ENCODE peak calls at places on chromosome 19, in ten cellular contexts. Q is mammary epithelial cell; J is esophagus squamous epithelium; H is brain microvascular endothelial cell; E is effector memory CD4-positive, alpha-beta T cell; C is cardiac muscle cell; T is hepatocyte; V is heart right ventricle; G is H1; P is CD4-positive, CD25-positive, alpha-beta regulatory T cell. O is an unnamed sample. For H3K27me3, the result is how much of the 10 kb centered on the place peaks cover.

GRCh38 chr19:40802300-40803169 is 3.5 kb downstream of the EGLN2 start:
- DNase-seq in Q (no peak), J (no peak), H (no peak), E (no peak), C (peak), T (no peak), V (peak), G (no peak), P (no peak), O (peak)

GRCh38 chr19:16509141-16510061 is 13.2 kb downstream of the C19orf44 start:
- DNase-seq in Q (peak), J (no peak), H (no peak), E (no peak), C (peak), T (no peak), V (no peak), G (no peak), P (no peak), O (peak)

GRCh38 chr19:6276447-6276846 is 3.3 kb downstream of the MLLT1 start:
- DNase-seq in Q (no peak), J (no peak), H (peak), E (no peak), C (peak), T (peak), V (peak), G (no peak), P (no peak), O (peak)

GRCh38 chr19:35236638-35237400 is 8.3 kb upstream of the FAM187B start:
- DNase-seq in Q (peak), J (no peak), H (no peak), E (no peak), C (no peak), T (no peak), V (no peak), G (no peak), P (no peak), O (no peak)

GRCh38 chr19:1492474-1493006 is 1.6 kb downstream of the REEP6 start:
- DNase-seq in Q (no peak), J (no peak), H (no peak), E (no peak), C (no peak), T (peak), V (no peak), G (no peak), P (no peak), O (no peak)

GRCh38 chr19:48552406-48553322 is 692 bp downstream of the SULT2B1 start:
- DNase-seq in Q (peak), J (no peak), H (no peak), E (no peak), C (no peak), T (no peak), V (no peak), G (no peak), P (no peak), O (no peak)

GRCh38 chr19:33796164-33797100 is at the start of gene KCTD15:
- DNase-seq in Q (peak), J (no peak), H (no peak), E (no peak), C (peak), T (peak), V (peak), G (peak), P (no peak), O (peak)

GRCh38 chr19:47761566-47761965 is 16.2 kb downstream of the NOP53 start:
- DNase-seq in Q (no peak), J (no peak), H (no peak), E (no peak), C (no peak), T (no peak), V (no peak), G (no peak), P (no peak), O (no peak)

GRCh38 chr19:33394006-33394722 is 20.7 kb downstream of the CEBPG start:
- DNase-seq in Q (peak), J (no peak), H (peak), E (no peak), C (peak), T (no peak), V (peak), G (no peak), P (no peak), O (peak)

GRCh38 chr19:42068756-42069571 is 1.0 kb downstream of the GRIK5 start:
- DNase-seq in Q (no peak), J (no peak), H (no peak), E (no peak), C (no peak), T (no peak), V (no peak), G (peak), P (no peak), O (no peak)

GRCh38 chr19:55086730-55087541 is 11.3 kb downstream of the EPS8L1 start:
- DNase-seq in Q (no peak), J (no peak), H (peak), E (peak), C (peak), T (peak), V (peak), G (peak), P (peak), O (peak)

GRCh38 chr19:45527731-45528130 is 20.5 kb downstream of the VASP start:
- DNase-seq in Q (no peak), J (no peak), H (no peak), E (no peak), C (no peak), T (no peak), V (no peak), G (no peak), P (no peak), O (no peak)

GRCh38 chr19:6417713-6418561 is 6.7 kb downstream of the KHSRP start:
- DNase-seq in Q (no peak), J (no peak), H (no peak), E (no peak), C (peak), T (no peak), V (no peak), G (peak), P (no peak), O (peak)

GRCh38 chr19:12365094-12365371 is 450 bp downstream of the ZNF442 start:
- DNase-seq in Q (peak), J (no peak), H (peak), E (no peak), C (peak), T (no peak), V (no peak), G (no peak), P (no peak), O (no peak)

GRCh38 chr19:35673121-35673804 is 6.9 kb downstream of the UPK1A start:
- DNase-seq in Q (peak), J (no peak), H (peak), E (peak), C (peak), T (peak), V (peak), G (peak), P (no peak), O (peak)

GRCh38 chr19:334296-335071 is 10.1 kb downstream of the MIER2 start:
- DNase-seq in Q (no peak), J (no peak), H (no peak), E (no peak), C (no peak), T (no peak), V (no peak), G (no peak), P (no peak), O (no peak)

DNA sequence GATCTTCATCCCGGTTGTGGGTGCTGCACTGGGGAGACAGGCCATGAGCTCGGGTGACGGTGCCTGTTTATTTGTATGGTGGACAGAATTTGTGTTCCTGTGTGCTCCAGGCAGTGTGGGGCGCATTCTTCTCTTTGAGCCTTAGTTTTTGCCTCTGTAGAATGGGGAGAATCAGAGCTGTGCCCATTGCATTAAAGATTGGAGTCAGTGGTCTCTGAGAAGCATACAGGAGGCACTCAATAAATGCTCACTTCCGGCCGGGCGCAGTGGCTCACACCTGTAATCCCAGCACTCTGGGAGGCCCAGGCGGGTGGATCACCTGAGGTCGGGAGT is 23.0 kb downstream of the NFIC start:
- DNase-seq in Q (no peak), J (no peak), H (no peak), E (no peak), C (no peak), T (no peak), V (no peak), G (no peak), P (no peak), O (no peak)
- H3K27ac ChIP-seq in Q (no peak), J (peak), H (no peak), E (no peak), C (peak), T (no peak), V (no peak), G (no peak), P (no peak), O (peak)

DNA sequence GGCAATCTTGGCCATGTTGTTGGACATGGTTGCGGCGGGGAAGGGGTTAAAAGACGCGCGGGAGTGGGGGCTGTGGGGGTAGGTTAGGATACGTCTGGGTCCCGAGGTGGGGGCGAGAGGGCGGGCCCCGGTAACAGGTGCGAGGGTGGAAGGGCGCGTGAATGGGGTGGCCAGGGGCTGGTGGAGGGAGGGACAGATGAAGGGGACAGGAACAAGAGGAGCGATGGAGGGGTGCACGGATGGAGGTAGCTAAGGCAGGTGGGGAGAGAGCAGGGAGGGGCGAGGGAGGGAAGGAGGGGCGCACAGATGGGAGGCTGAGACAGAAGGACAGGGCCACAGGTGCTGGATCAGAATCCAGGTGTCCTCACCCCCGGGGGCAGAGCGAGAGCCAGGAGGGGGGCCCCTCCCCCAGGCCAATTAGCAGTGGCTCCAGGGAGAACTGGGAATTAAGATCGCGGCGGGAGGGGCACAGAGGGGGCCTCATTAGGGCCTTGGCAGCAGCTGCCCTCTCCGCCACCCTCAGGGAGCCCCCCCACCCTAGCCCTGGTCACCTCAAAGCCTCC is 1.3 kb downstream of the GNG8 start:
- DNase-seq in Q (no peak), J (no peak), H (no peak), E (no peak), C (no peak), T (peak), V (no peak), G (no peak), P (no peak), O (peak)
- H3K27me3 ChIP-seq in Q (under half), J (half or more), H (under half), E (under half), C (under half), T (under half), V (under half), G (under half), P (under half), O (under half)

DNA sequence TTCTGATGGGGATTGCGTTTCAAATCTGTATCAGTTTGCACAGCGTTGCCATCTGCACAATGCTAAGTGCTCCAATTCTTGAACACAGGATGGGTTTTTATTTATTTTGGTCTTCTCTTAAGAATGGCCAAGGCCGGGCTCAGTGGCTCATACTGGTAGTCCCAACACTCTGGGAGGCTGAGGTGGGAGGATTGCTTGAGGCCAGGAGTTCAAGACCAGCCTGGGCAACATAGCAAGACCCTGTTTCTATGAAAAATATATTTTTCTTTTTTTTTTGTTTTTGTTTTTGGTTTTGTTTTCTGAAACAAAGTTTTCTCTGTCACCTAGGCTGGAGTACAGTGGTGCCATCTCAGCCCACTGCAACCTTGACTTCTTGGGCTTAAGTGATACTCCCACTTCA is 5.5 kb upstream of the YJEFN3 start:
- DNase-seq in Q (no peak), J (no peak), H (no peak), E (no peak), C (no peak), T (no peak), V (no peak), G (no peak), P (no peak), O (no peak)
- H3K4me3 ChIP-seq in Q (no peak), J (no peak), H (no peak), E (no peak), C (no peak), T (no peak), V (no peak), G (no peak), P (no peak), O (no peak)

DNA sequence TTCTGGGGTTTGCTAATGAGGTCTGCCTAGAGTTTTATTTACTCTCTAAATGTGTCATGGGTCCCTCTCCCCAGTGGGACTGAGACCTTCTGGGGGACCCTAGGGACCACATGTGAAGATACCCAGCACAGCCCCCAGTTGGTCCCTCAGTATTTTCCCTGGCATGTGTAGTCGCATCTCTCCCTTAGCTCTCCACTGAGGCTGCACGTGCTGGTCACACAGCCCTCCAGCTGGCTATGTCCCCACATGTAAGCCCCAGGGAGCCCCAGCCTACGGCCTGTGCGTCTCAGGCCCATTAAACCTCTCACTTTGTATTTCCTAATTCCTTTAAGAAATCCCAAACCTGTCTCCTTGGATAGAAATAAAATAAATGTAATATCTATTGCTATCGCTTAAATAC is 189.6 kb upstream of the TSHZ3 start:
- DNase-seq in Q (no peak), J (no peak), H (no peak), E (no peak), C (no peak), T (no peak), V (no peak), G (peak), P (no peak), O (no peak)
- H3K27ac ChIP-seq in Q (no peak), J (no peak), H (no peak), E (no peak), C (no peak), T (no peak), V (no peak), G (no peak), P (no peak), O (no peak)

GRCh38 chr19:17969096-17969792 is 2.3 kb downstream of the KCNN1 start:
- DNase-seq in Q (no peak), J (no peak), H (no peak), E (no peak), C (no peak), T (no peak), V (no peak), G (no peak), P (no peak), O (no peak)

GRCh38 chr19:17966497-17967257 is at the start of gene KCNN1:
- DNase-seq in Q (no peak), J (no peak), H (no peak), E (no peak), C (no peak), T (peak), V (no peak), G (peak), P (no peak), O (no peak)

GRCh38 chr19:17966115-17966455 is 822 bp upstream of the KCNN1 start:
- DNase-seq in Q (no peak), J (no peak), H (no peak), E (no peak), C (no peak), T (no peak), V (no peak), G (no peak), P (no peak), O (no peak)

GRCh38 chr19:17967258-17968051 is 548 bp downstream of the KCNN1 start:
- DNase-seq in Q (no peak), J (no peak), H (no peak), E (no peak), C (no peak), T (no peak), V (no peak), G (peak), P (no peak), O (no peak)

GRCh38 chr19:17968376-17968775 is 1.5 kb downstream of the KCNN1 start:
- DNase-seq in Q (no peak), J (no peak), H (no peak), E (no peak), C (no peak), T (no peak), V (no peak), G (no peak), P (no peak), O (peak)
- H3K27me3 ChIP-seq in Q (under half), J (half or more), H (under half), E (under half), C (under half), T (under half), V (half or more), G (under half), P (under half), O (under half)

GRCh38 chr19:57637379-57637778 is 4.4 kb downstream of the ZNF211 start:
- DNase-seq in Q (no peak), J (no peak), H (no peak), E (no peak), C (no peak), T (no peak), V (no peak), G (no peak), P (no peak), O (no peak)
- H3K4me3 ChIP-seq in Q (no peak), J (no peak), H (no peak), E (no peak), C (no peak), T (no peak), V (no peak), G (no peak), P (no peak), O (no peak)

GRCh38 chr19:8486661-8487136 is 15.7 kb downstream of the PRAM1 start:
- DNase-seq in Q (no peak), J (no peak), H (no peak), E (no peak), C (no peak), T (no peak), V (no peak), G (no peak), P (no peak), O (no peak)
- H3K27ac ChIP-seq in Q (no peak), J (peak), H (no peak), E (peak), C (no peak), T (no peak), V (peak), G (no peak), P (peak), O (no peak)

GRCh38 chr19:50554212-50554611 is 14.0 kb downstream of the LRRC4B start:
- DNase-seq in Q (no peak), J (no peak), H (no peak), E (no peak), C (no peak), T (no peak), V (no peak), G (no peak), P (no peak), O (no peak)
- H3K27me3 ChIP-seq in Q (under half), J (half or more), H (under half), E (under half), C (under half), T (under half), V (under half), G (under half), P (under half), O (under half)

DNA sequence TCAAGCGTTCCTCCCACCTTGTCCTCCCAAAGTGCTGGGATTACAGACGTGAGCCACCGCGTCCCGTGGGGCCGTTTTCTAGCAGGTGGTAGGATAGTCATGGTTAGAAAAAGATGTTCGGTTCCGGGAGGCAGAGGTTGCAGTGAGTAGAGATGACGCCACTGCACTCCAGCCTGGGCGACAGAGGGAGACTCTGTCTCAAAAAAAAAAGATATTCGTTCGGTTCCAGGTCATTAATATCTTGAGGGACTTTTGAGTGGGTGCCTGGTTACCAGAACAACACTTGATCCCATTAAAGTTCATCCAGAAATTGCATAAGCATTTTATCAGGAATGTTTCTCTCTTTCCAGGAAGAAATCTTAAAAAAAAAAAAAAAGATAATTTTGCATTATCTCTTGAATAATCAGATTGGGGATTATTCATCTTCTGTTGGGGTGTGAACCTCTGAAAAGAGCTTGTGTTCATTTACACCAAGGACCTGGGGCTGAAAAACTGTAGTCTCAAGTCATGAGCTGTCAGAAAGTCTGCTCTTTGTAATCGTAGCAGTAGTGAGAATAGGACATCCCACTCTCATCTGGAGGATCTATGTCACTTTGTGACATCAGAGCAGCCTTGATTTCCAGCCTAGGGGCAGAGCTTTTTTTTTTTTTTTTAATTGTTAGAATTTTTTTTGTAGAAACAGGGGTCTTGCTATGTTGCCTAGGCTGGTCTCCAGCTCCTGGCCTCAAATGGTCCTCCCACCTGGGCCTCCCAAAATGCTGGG is 1.0 kb upstream of the ETHE1 start:
- DNase-seq in Q (peak), J (no peak), H (no peak), E (no peak), C (no peak), T (no peak), V (no peak), G (no peak), P (no peak), O (peak)
- H3K4me3 ChIP-seq in Q (no peak), J (peak), H (no peak), E (no peak), C (no peak), T (no peak), V (peak), G (no peak), P (no peak), O (peak)

O was measured in right cardiac atrium.